ENCODE peak calls at places on chromosomes 3 and 15, in five cellular contexts. B is colonic mucosa; N is mammary epithelial cell; R is heart left ventricle; X is effector memory CD4-positive, alpha-beta T cell. D is an unnamed sample.

GRCh38 chr3:45915518-45916231 is 27.6 kb upstream of the CXCR6 start:
- DNase-seq in B (no peak), N (peak; percentile 93), R (no peak), X (peak; percentile 54), D (no peak)

GRCh38 chr3:32743934-32744333 is 58.9 kb downstream of the CNOT10 start:
- DNase-seq in B (peak; percentile 44), N (no peak), R (no peak), X (no peak), D (no peak)

GRCh38 chr3:40877651-40878463 is 321.4 kb upstream of the CTNNB1 start:
- DNase-seq in B (peak; percentile 28), N (peak; percentile 29), R (peak; percentile 79), X (no peak), D (no peak)

GRCh38 chr15:78727561-78727960 is 83.7 kb downstream of the ADAMTS7 start:
- DNase-seq in B (no peak), N (no peak), R (no peak), X (no peak), D (no peak)

GRCh38 chr3:49610881-49611280 is 56.6 kb downstream of the BSN start:
- DNase-seq in B (no peak), N (no peak), R (no peak), X (no peak), D (no peak)

GRCh38 chr3:132786890-132787289 is 64.7 kb upstream of the NPHP3 start:
- DNase-seq in B (no peak), N (no peak), R (no peak), X (no peak), D (no peak)

GRCh38 chr3:106332884-106333283 is 464.1 kb upstream of the CBLB start:
- DNase-seq in B (no peak), N (peak; percentile 87), R (no peak), X (no peak), D (no peak)

GRCh38 chr3:146499701-146500100 is 30.3 kb upstream of the PLSCR2 start:
- DNase-seq in B (no peak), N (no peak), R (no peak), X (no peak), D (no peak)

GRCh38 chr15:100339999-100340398 is 1.8 kb downstream of the ADAMTS17 start:
- DNase-seq in B (no peak), N (no peak), R (no peak), X (no peak), D (no peak)

GRCh38 chr3:72673011-72673771 is 175.1 kb downstream of the SHQ1 start:
- DNase-seq in B (no peak), N (no peak), R (no peak), X (no peak), D (no peak)

GRCh38 chr15:40239671-40240618 is 1.1 kb downstream of the PAK6 start:
- DNase-seq in B (no peak), N (peak; percentile 80), R (no peak), X (no peak), D (no peak)

GRCh38 chr3:50373146-50373864 is 14.0 kb upstream of the TMEM115 start:
- DNase-seq in B (no peak), N (no peak), R (no peak), X (no peak), D (no peak)

GRCh38 chr3:24514139-24514538 is 19.5 kb upstream of the THRB start:
- DNase-seq in B (no peak), N (no peak), R (no peak), X (no peak), D (no peak)

GRCh38 chr3:139302084-139302800 is 41.6 kb upstream of the MRPS22 start:
- DNase-seq in B (no peak), N (peak; percentile 96), R (peak; percentile 74), X (no peak), D (no peak)

GRCh38 chr15:43522247-43522646 is 4.8 kb downstream of the MAP1A start:
- DNase-seq in B (no peak), N (no peak), R (no peak), X (no peak), D (no peak)

GRCh38 chr15:43518073-43518761 is 809 bp downstream of the MAP1A start:
- DNase-seq in B (no peak), N (no peak), R (no peak), X (no peak), D (no peak)

GRCh38 chr15:43521419-43521818 is 4.0 kb downstream of the MAP1A start:
- DNase-seq in B (no peak), N (no peak), R (no peak), X (no peak), D (no peak)

GRCh38 chr15:43519207-43519606 is 1.8 kb downstream of the MAP1A start:
- DNase-seq in B (no peak), N (no peak), R (no peak), X (no peak), D (no peak)

DNA sequence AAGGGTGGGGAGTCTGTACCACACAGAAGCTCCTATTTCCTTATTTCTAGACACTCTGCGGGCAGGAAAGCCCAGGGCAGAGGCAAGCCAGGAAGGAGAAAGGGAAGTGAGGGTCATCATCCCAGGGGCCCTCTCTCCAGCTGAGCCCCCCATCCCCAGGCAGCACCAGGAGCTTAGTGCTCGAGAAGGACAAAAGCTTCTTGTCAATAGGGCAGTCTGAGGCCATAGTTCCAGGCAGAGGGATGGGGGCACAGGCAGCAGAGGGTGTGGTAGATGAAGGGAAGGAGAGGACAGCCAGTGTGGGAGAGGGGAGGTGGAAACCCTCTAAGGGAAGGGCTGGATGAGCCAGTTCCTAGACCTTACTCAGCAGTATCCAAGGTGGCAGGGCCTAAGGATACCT is 2.7 kb downstream of the MAP1A start:
- DNase-seq in B (no peak), N (no peak), R (no peak), X (no peak), D (no peak)
- H3K27me3 ChIP-seq in B (no peaks in the 10 kb centered on the region), N (peaks cover 2% of the 10 kb centered on the region), R (peaks cover 5% of the 10 kb centered on the region), X (no peaks in the 10 kb centered on the region), D (peaks cover 3% of the 10 kb centered on the region)

GRCh38 chr3:127373701-127374625 is 86.1 kb upstream of the PRR20G start:
- DNase-seq in B (peak; percentile 29), N (no peak), R (no peak), X (no peak), D (no peak)
- H3K27me3 ChIP-seq in B (no peaks in the 10 kb centered on the region), N (peaks cover 2% of the 10 kb centered on the region), R (no peaks in the 10 kb centered on the region), X (no peaks in the 10 kb centered on the region), D (no peaks in the 10 kb centered on the region)

GRCh38 chr15:60814062-60814461 is 335.1 kb upstream of the ICE2 start:
- DNase-seq in B (no peak), N (no peak), R (no peak), X (no peak), D (no peak)

GRCh38 chr15:60819860-60820259 is 340.9 kb upstream of the ICE2 start:
- DNase-seq in B (no peak), N (peak; percentile 8), R (no peak), X (no peak), D (no peak)

GRCh38 chr15:60809375-60809774 is 330.4 kb upstream of the ICE2 start:
- DNase-seq in B (no peak), N (no peak), R (no peak), X (no peak), D (no peak)

GRCh38 chr15:60815321-60815720 is 336.4 kb upstream of the ICE2 start:
- DNase-seq in B (no peak), N (no peak), R (no peak), X (no peak), D (no peak)

GRCh38 chr15:60814855-60815254 is 335.9 kb upstream of the ICE2 start:
- DNase-seq in B (no peak), N (no peak), R (no peak), X (no peak), D (no peak)
- H3K27me3 ChIP-seq in B (no peaks in the 10 kb centered on the region), N (peaks cover 5% of the 10 kb centered on the region), R (no peaks in the 10 kb centered on the region), X (no peaks in the 10 kb centered on the region), D (no peaks in the 10 kb centered on the region)

GRCh38 chr3:128556384-128556783 is 63.4 kb upstream of the GATA2 start:
- DNase-seq in B (no peak), N (no peak), R (no peak), X (no peak), D (no peak)
- H3K27me3 ChIP-seq in B (peaks cover 18% of the 10 kb centered on the region), N (peaks cover 2% of the 10 kb centered on the region), R (peaks cover 34% of the 10 kb centered on the region), X (peaks cover 7% of the 10 kb centered on the region), D (peaks cover 2% of the 10 kb centered on the region)

GRCh38 chr3:184488577-184488976 is 73.0 kb upstream of the EPHB3 start:
- DNase-seq in B (no peak), N (no peak), R (no peak), X (no peak), D (no peak)

GRCh38 chr3:184486614-184487013 is 75.0 kb upstream of the EPHB3 start:
- DNase-seq in B (no peak), N (no peak), R (no peak), X (no peak), D (no peak)

GRCh38 chr3:184489457-184489856 is 72.1 kb upstream of the EPHB3 start:
- DNase-seq in B (no peak), N (no peak), R (no peak), X (no peak), D (no peak)

GRCh38 chr3:184485256-184485655 is 76.3 kb upstream of the EPHB3 start:
- DNase-seq in B (no peak), N (no peak), R (no peak), X (no peak), D (no peak)

GRCh38 chr3:184485906-184486305 is 75.7 kb upstream of the EPHB3 start:
- DNase-seq in B (no peak), N (no peak), R (no peak), X (no peak), D (no peak)
- H3K27me3 ChIP-seq in B (peaks cover 2% of the 10 kb centered on the region), N (peaks cover 18% of the 10 kb centered on the region), R (peaks cover 16% of the 10 kb centered on the region), X (no peaks in the 10 kb centered on the region), D (no peaks in the 10 kb centered on the region)

GRCh38 chr15:47688573-47689086 is 28.7 kb upstream of the SEMA6D start:
- DNase-seq in B (no peak), N (peak; percentile 54), R (no peak), X (no peak), D (no peak)
- H3K27me3 ChIP-seq in B (no peaks in the 10 kb centered on the region), N (no peaks in the 10 kb centered on the region), R (no peaks in the 10 kb centered on the region), X (no peaks in the 10 kb centered on the region), D (no peaks in the 10 kb centered on the region)

GRCh38 chr3:53496984-53497383 is 2.6 kb downstream of the CACNA1D start:
- DNase-seq in B (no peak), N (no peak), R (no peak), X (no peak), D (no peak)
- H3K27me3 ChIP-seq in B (peaks cover 7% of the 10 kb centered on the region), N (peaks cover 21% of the 10 kb centered on the region), R (peaks cover 59% of the 10 kb centered on the region), X (peaks cover 18% of the 10 kb centered on the region), D (peaks cover 20% of the 10 kb centered on the region)